ENCODE peak calls at places on chromosomes 5 and 9, in eight cellular contexts. One of them, this sample, is unnamed.

GRCh38 chr9:35813434-35814105 is 1.3 kb downstream of the HINT2 start:
- DNase-seq in epithelial cell of esophagus: peak; percentile 67
- DNase-seq in bronchial epithelial cell: peak; percentile 46
- DNase-seq in WTC11: peak; percentile 41
- DNase-seq in spleen: no peak
- DNase-seq in cardiac muscle cell: peak; percentile 26
- DNase-seq in endothelial cell: no peak
- DNase-seq in choroid plexus epithelial cell: peak; percentile 47
- DNase-seq in this sample: no peak

GRCh38 chr5:179802207-179802883 is 4.3 kb downstream of the MGAT4B start:
- DNase-seq in epithelial cell of esophagus: peak; percentile 66
- DNase-seq in bronchial epithelial cell: peak; percentile 37
- DNase-seq in WTC11: no peak
- DNase-seq in spleen: peak; percentile 65
- DNase-seq in cardiac muscle cell: no peak
- DNase-seq in endothelial cell: no peak
- DNase-seq in choroid plexus epithelial cell: no peak
- DNase-seq in this sample: no peak

GRCh38 chr5:173278172-173278571 is 43.2 kb upstream of the NKX2-5 start:
- DNase-seq in epithelial cell of esophagus: no peak
- DNase-seq in bronchial epithelial cell: no peak
- DNase-seq in WTC11: no peak
- DNase-seq in spleen: no peak
- DNase-seq in cardiac muscle cell: peak; percentile 35
- DNase-seq in endothelial cell: no peak
- DNase-seq in choroid plexus epithelial cell: no peak
- DNase-seq in this sample: no peak

GRCh38 chr5:129963359-129963758 is 59.1 kb downstream of the CHSY3 start:
- DNase-seq in epithelial cell of esophagus: peak; percentile 8
- DNase-seq in bronchial epithelial cell: peak; percentile 31
- DNase-seq in WTC11: no peak
- DNase-seq in spleen: no peak
- DNase-seq in cardiac muscle cell: peak; percentile 82
- DNase-seq in endothelial cell: no peak
- DNase-seq in choroid plexus epithelial cell: peak; percentile 96
- DNase-seq in this sample: peak; percentile 98

GRCh38 chr5:126454081-126454480 is 30.9 kb downstream of the GRAMD2B start:
- DNase-seq in epithelial cell of esophagus: peak; percentile 42
- DNase-seq in bronchial epithelial cell: no peak
- DNase-seq in WTC11: no peak
- DNase-seq in spleen: no peak
- DNase-seq in cardiac muscle cell: peak; percentile 66
- DNase-seq in endothelial cell: no peak
- DNase-seq in choroid plexus epithelial cell: peak; percentile 40
- DNase-seq in this sample: no peak

GRCh38 chr9:116008278-116008677 is 145.3 kb upstream of the PAPPA start:
- DNase-seq in epithelial cell of esophagus: peak; percentile 37
- DNase-seq in bronchial epithelial cell: peak; percentile 49
- DNase-seq in WTC11: no peak
- DNase-seq in spleen: no peak
- DNase-seq in cardiac muscle cell: no peak
- DNase-seq in endothelial cell: no peak
- DNase-seq in choroid plexus epithelial cell: peak; percentile 48
- DNase-seq in this sample: peak; percentile 16

GRCh38 chr9:79382468-79382867 is 189.3 kb upstream of the TLE4 start:
- DNase-seq in epithelial cell of esophagus: peak; percentile 52
- DNase-seq in bronchial epithelial cell: peak; percentile 56
- DNase-seq in WTC11: no peak
- DNase-seq in spleen: no peak
- DNase-seq in cardiac muscle cell: no peak
- DNase-seq in endothelial cell: no peak
- DNase-seq in choroid plexus epithelial cell: no peak
- DNase-seq in this sample: no peak

GRCh38 chr9:128819716-128820664 is 1.7 kb downstream of the ENDOG start:
- DNase-seq in epithelial cell of esophagus: no peak
- DNase-seq in bronchial epithelial cell: no peak
- DNase-seq in WTC11: no peak
- DNase-seq in spleen: no peak
- DNase-seq in cardiac muscle cell: peak; percentile 81
- DNase-seq in endothelial cell: no peak
- DNase-seq in choroid plexus epithelial cell: peak; percentile 25
- DNase-seq in this sample: no peak

GRCh38 chr5:149632311-149633251 is 51.3 kb downstream of the ARHGEF37 start:
- DNase-seq in epithelial cell of esophagus: peak; percentile 96
- DNase-seq in bronchial epithelial cell: peak; percentile 98
- DNase-seq in WTC11: no peak
- DNase-seq in spleen: no peak
- DNase-seq in cardiac muscle cell: peak; percentile 64
- DNase-seq in endothelial cell: no peak
- DNase-seq in choroid plexus epithelial cell: peak; percentile 64
- DNase-seq in this sample: peak; percentile 72

GRCh38 chr5:132213666-132214065 is 14.0 kb downstream of the P4HA2 start:
- DNase-seq in epithelial cell of esophagus: no peak
- DNase-seq in bronchial epithelial cell: no peak
- DNase-seq in WTC11: no peak
- DNase-seq in spleen: peak; percentile 61
- DNase-seq in cardiac muscle cell: no peak
- DNase-seq in endothelial cell: no peak
- DNase-seq in choroid plexus epithelial cell: no peak
- DNase-seq in this sample: no peak

GRCh38 chr5:87122171-87122977 is 145.3 kb upstream of the RASA1 start:
- DNase-seq in epithelial cell of esophagus: no peak
- DNase-seq in bronchial epithelial cell: no peak
- DNase-seq in WTC11: no peak
- DNase-seq in spleen: no peak
- DNase-seq in cardiac muscle cell: no peak
- DNase-seq in endothelial cell: no peak
- DNase-seq in choroid plexus epithelial cell: no peak
- DNase-seq in this sample: no peak

GRCh38 chr5:91151947-91152346 is 231.2 kb downstream of the ARRDC3 start:
- DNase-seq in epithelial cell of esophagus: peak; percentile 92
- DNase-seq in bronchial epithelial cell: peak; percentile 93
- DNase-seq in WTC11: no peak
- DNase-seq in spleen: no peak
- DNase-seq in cardiac muscle cell: peak; percentile 97
- DNase-seq in endothelial cell: no peak
- DNase-seq in choroid plexus epithelial cell: peak; percentile 98
- DNase-seq in this sample: peak; percentile 75

GRCh38 chr9:34463098-34463900 is 4.7 kb downstream of the DNAI1 start:
- DNase-seq in epithelial cell of esophagus: peak; percentile 85
- DNase-seq in bronchial epithelial cell: peak; percentile 87
- DNase-seq in WTC11: no peak
- DNase-seq in spleen: no peak
- DNase-seq in cardiac muscle cell: peak; percentile 52
- DNase-seq in endothelial cell: no peak
- DNase-seq in choroid plexus epithelial cell: peak; percentile 32
- DNase-seq in this sample: peak; percentile 28

GRCh38 chr9:34047864-34048729 is 590 bp downstream of the UBAP2 start:
- DNase-seq in epithelial cell of esophagus: peak; percentile 42
- DNase-seq in bronchial epithelial cell: no peak
- DNase-seq in WTC11: peak; percentile 48
- DNase-seq in spleen: no peak
- DNase-seq in cardiac muscle cell: no peak
- DNase-seq in endothelial cell: peak; percentile 41
- DNase-seq in choroid plexus epithelial cell: peak; percentile 6
- DNase-seq in this sample: no peak

DNA sequence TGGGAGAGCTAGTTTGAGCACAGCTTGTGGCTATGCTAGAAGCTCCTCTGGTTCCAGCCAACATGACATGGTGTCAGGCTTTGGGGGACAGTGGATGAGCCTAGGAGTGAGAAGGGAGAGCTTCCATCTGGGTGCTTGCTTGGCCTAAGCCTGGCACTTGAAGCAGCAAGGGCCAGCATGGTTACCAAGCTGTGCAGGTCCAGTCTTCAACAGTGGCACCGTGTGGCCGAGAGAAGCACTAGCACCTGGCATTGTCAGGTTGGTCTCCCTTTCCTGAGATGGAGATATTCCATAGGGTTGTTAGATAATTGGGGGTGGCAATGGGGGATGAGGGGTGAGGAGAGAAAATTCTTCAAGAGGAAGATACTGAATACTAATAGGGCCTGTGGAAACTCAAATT is 261.9 kb downstream of the PBX3 start:
- DNase-seq in epithelial cell of esophagus: no peak
- DNase-seq in bronchial epithelial cell: no peak
- DNase-seq in WTC11: no peak
- DNase-seq in spleen: no peak
- DNase-seq in cardiac muscle cell: no peak
- DNase-seq in endothelial cell: no peak
- DNase-seq in choroid plexus epithelial cell: peak; percentile 9
- DNase-seq in this sample: no peak
- TF ChIP-seq CTCF in epithelial cell of esophagus: peak; percentile 35
- TF ChIP-seq CTCF in bronchial epithelial cell: peak; percentile 14
- TF ChIP-seq CTCF in WTC11: peak; percentile 16
- TF ChIP-seq CTCF in spleen: no peak
- TF ChIP-seq CTCF in cardiac muscle cell: peak; percentile 13
- TF ChIP-seq CTCF in endothelial cell: peak; percentile 21
- TF ChIP-seq CTCF in choroid plexus epithelial cell: peak; percentile 48
- TF ChIP-seq CTCF in this sample: peak; percentile 35

GRCh38 chr5:163106098-163106497 is 331.3 kb upstream of the CCNG1 start:
- DNase-seq in epithelial cell of esophagus: peak; percentile 17
- DNase-seq in bronchial epithelial cell: peak; percentile 15
- DNase-seq in WTC11: no peak
- DNase-seq in spleen: no peak
- DNase-seq in cardiac muscle cell: no peak
- DNase-seq in endothelial cell: no peak
- DNase-seq in choroid plexus epithelial cell: no peak
- DNase-seq in this sample: no peak

GRCh38 chr5:163105456-163105855 is 331.9 kb upstream of the CCNG1 start:
- DNase-seq in epithelial cell of esophagus: peak; percentile 72
- DNase-seq in bronchial epithelial cell: peak; percentile 70
- DNase-seq in WTC11: no peak
- DNase-seq in spleen: no peak
- DNase-seq in cardiac muscle cell: no peak
- DNase-seq in endothelial cell: no peak
- DNase-seq in choroid plexus epithelial cell: no peak
- DNase-seq in this sample: peak; percentile 44

GRCh38 chr5:163108351-163108750 is 329.0 kb upstream of the CCNG1 start:
- DNase-seq in epithelial cell of esophagus: no peak
- DNase-seq in bronchial epithelial cell: no peak
- DNase-seq in WTC11: no peak
- DNase-seq in spleen: no peak
- DNase-seq in cardiac muscle cell: no peak
- DNase-seq in endothelial cell: no peak
- DNase-seq in choroid plexus epithelial cell: no peak
- DNase-seq in this sample: no peak

DNA sequence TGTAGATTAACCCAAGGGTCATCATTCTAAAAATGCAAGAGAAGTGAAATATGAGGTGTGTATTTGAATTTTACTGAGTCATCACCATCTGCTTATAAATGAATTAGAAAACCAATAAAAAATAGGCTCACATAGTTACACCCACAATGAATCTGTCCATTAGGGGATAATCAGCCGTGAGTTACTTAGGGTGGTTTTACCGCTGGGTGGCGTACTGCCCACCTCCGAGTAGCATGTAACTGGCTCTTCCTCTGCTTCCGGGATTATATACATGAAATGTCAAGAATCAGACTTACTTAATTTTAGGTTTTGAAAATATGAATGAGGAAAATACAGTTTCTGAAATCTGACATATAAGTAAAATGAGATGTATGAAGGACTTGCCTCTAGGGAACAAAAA is 332.9 kb upstream of the CCNG1 start:
- DNase-seq in epithelial cell of esophagus: no peak
- DNase-seq in bronchial epithelial cell: no peak
- DNase-seq in WTC11: peak; percentile 69
- DNase-seq in spleen: no peak
- DNase-seq in cardiac muscle cell: no peak
- DNase-seq in endothelial cell: peak; percentile 44
- DNase-seq in choroid plexus epithelial cell: no peak
- DNase-seq in this sample: no peak
- TF ChIP-seq CTCF in epithelial cell of esophagus: no peak
- TF ChIP-seq CTCF in bronchial epithelial cell: no peak
- TF ChIP-seq CTCF in WTC11: peak; percentile 37
- TF ChIP-seq CTCF in spleen: no peak
- TF ChIP-seq CTCF in cardiac muscle cell: no peak
- TF ChIP-seq CTCF in endothelial cell: peak; percentile 60
- TF ChIP-seq CTCF in choroid plexus epithelial cell: no peak
- TF ChIP-seq CTCF in this sample: no peak

GRCh38 chr9:132312426-132312825 is 42.4 kb downstream of the SETX start:
- DNase-seq in epithelial cell of esophagus: no peak
- DNase-seq in bronchial epithelial cell: no peak
- DNase-seq in WTC11: no peak
- DNase-seq in spleen: no peak
- DNase-seq in cardiac muscle cell: no peak
- DNase-seq in endothelial cell: no peak
- DNase-seq in choroid plexus epithelial cell: no peak
- DNase-seq in this sample: no peak

GRCh38 chr9:132311978-132312377 is 42.8 kb downstream of the SETX start:
- DNase-seq in epithelial cell of esophagus: no peak
- DNase-seq in bronchial epithelial cell: no peak
- DNase-seq in WTC11: no peak
- DNase-seq in spleen: no peak
- DNase-seq in cardiac muscle cell: no peak
- DNase-seq in endothelial cell: no peak
- DNase-seq in choroid plexus epithelial cell: peak; percentile 10
- DNase-seq in this sample: no peak

GRCh38 chr9:132309056-132309455 is 45.7 kb downstream of the SETX start:
- DNase-seq in epithelial cell of esophagus: no peak
- DNase-seq in bronchial epithelial cell: no peak
- DNase-seq in WTC11: no peak
- DNase-seq in spleen: no peak
- DNase-seq in cardiac muscle cell: no peak
- DNase-seq in endothelial cell: no peak
- DNase-seq in choroid plexus epithelial cell: no peak
- DNase-seq in this sample: no peak

DNA sequence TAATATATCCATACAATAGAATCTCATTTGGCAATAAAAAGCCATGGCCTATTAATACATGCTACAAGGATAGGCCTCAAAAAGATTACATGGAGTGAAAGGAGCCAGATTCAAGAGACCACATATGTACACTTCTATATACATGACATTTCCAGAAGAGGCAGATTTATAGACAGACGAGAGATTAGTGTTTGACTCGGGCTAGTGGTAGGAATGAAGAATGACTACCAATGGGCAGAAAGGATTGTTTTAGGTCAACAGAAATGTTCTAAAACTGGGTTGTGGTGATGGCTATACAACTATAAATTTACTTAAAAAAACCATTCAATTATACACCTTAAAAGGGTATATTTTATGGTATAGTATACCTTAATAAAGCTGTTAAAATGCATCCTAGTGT is 41.9 kb downstream of the SETX start:
- DNase-seq in epithelial cell of esophagus: no peak
- DNase-seq in bronchial epithelial cell: no peak
- DNase-seq in WTC11: no peak
- DNase-seq in spleen: no peak
- DNase-seq in cardiac muscle cell: no peak
- DNase-seq in endothelial cell: no peak
- DNase-seq in choroid plexus epithelial cell: peak; percentile 21
- DNase-seq in this sample: no peak
- TF ChIP-seq CTCF in epithelial cell of esophagus: no peak
- TF ChIP-seq CTCF in bronchial epithelial cell: no peak
- TF ChIP-seq CTCF in WTC11: no peak
- TF ChIP-seq CTCF in spleen: no peak
- TF ChIP-seq CTCF in cardiac muscle cell: peak; percentile 16
- TF ChIP-seq CTCF in endothelial cell: peak; percentile 35
- TF ChIP-seq CTCF in choroid plexus epithelial cell: peak; percentile 33
- TF ChIP-seq CTCF in this sample: peak; percentile 36

DNA sequence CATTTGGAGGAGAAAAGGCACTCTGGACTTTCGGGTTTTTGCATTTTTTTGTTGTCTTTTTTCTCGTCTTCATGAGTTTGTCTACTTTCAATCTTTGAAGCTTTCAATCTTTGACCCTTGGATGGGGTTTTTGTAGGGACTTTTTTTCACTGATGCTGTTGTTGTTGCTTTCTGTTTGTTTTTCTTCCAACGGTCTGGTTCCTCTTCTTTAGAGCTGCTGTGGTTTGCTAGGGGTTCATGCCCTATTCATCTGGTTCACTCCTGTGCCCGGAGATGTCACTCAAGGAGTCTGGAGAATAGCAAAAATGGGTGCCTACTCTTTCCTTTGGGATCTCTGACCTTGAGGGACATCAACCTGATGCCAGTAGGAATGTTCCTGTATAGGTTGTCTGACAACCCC is 378.6 kb upstream of the TYRP1 start:
- DNase-seq in epithelial cell of esophagus: no peak
- DNase-seq in bronchial epithelial cell: no peak
- DNase-seq in WTC11: no peak
- DNase-seq in spleen: no peak
- DNase-seq in cardiac muscle cell: no peak
- DNase-seq in endothelial cell: no peak
- DNase-seq in choroid plexus epithelial cell: no peak
- DNase-seq in this sample: no peak
- TF ChIP-seq CTCF in epithelial cell of esophagus: no peak
- TF ChIP-seq CTCF in bronchial epithelial cell: no peak
- TF ChIP-seq CTCF in WTC11: no peak
- TF ChIP-seq CTCF in spleen: no peak
- TF ChIP-seq CTCF in cardiac muscle cell: no peak
- TF ChIP-seq CTCF in endothelial cell: no peak
- TF ChIP-seq CTCF in choroid plexus epithelial cell: no peak
- TF ChIP-seq CTCF in this sample: no peak

This sample was measured in astrocyte of the spinal cord.